ENCODE peak calls at places on chromosomes 16 and 17, in ten cellular contexts. One of them, this sample, is unnamed.
A peak's percentile ranks its signal among the peaks of the same experiment; 100 is the strongest.

GRCh38 chr16:30534368-30535105 is at the start of gene ZNF747:
- DNase-seq in RPMI7951: peak; percentile 70
- DNase-seq in osteoblast: peak; percentile 98
- DNase-seq in SIG-M5: no peak
- DNase-seq in fibroblast of mammary gland: peak; percentile 73
- DNase-seq in EH: peak; percentile 80
- DNase-seq in nucleus accumbens: peak; percentile 90
- DNase-seq in T-cell: peak; percentile 93
- DNase-seq in progenitor cell of endocrine pancreas: peak; percentile 76
- DNase-seq in Kasumi-1: peak; percentile 50
- DNase-seq in this sample: peak; percentile 96

GRCh38 chr16:27595993-27596392 is 46.0 kb downstream of the KATNIP start:
- DNase-seq in RPMI7951: no peak
- DNase-seq in osteoblast: no peak
- DNase-seq in SIG-M5: no peak
- DNase-seq in fibroblast of mammary gland: no peak
- DNase-seq in EH: no peak
- DNase-seq in nucleus accumbens: no peak
- DNase-seq in T-cell: no peak
- DNase-seq in progenitor cell of endocrine pancreas: no peak
- DNase-seq in Kasumi-1: no peak
- DNase-seq in this sample: no peak

GRCh38 chr16:81560979-81561657 is 116.5 kb downstream of the CMIP start:
- DNase-seq in RPMI7951: peak; percentile 19
- DNase-seq in osteoblast: peak; percentile 81
- DNase-seq in SIG-M5: no peak
- DNase-seq in fibroblast of mammary gland: peak; percentile 50
- DNase-seq in EH: peak; percentile 56
- DNase-seq in nucleus accumbens: no peak
- DNase-seq in T-cell: no peak
- DNase-seq in progenitor cell of endocrine pancreas: no peak
- DNase-seq in Kasumi-1: no peak
- DNase-seq in this sample: no peak

GRCh38 chr17:62091804-62092203 is 26.7 kb upstream of the MED13 start:
- DNase-seq in RPMI7951: no peak
- DNase-seq in osteoblast: no peak
- DNase-seq in SIG-M5: no peak
- DNase-seq in fibroblast of mammary gland: no peak
- DNase-seq in EH: no peak
- DNase-seq in nucleus accumbens: no peak
- DNase-seq in T-cell: no peak
- DNase-seq in progenitor cell of endocrine pancreas: no peak
- DNase-seq in Kasumi-1: no peak
- DNase-seq in this sample: no peak

GRCh38 chr16:75263963-75264445 is 12.6 kb upstream of the BCAR1 start:
- DNase-seq in RPMI7951: peak; percentile 61
- DNase-seq in osteoblast: peak; percentile 95
- DNase-seq in SIG-M5: no peak
- DNase-seq in fibroblast of mammary gland: peak; percentile 49
- DNase-seq in EH: peak; percentile 68
- DNase-seq in nucleus accumbens: no peak
- DNase-seq in T-cell: no peak
- DNase-seq in progenitor cell of endocrine pancreas: no peak
- DNase-seq in Kasumi-1: no peak
- DNase-seq in this sample: no peak

GRCh38 chr17:48527742-48528028 is 3.1 kb downstream of the HOXB1 start:
- DNase-seq in RPMI7951: no peak
- DNase-seq in osteoblast: no peak
- DNase-seq in SIG-M5: no peak
- DNase-seq in fibroblast of mammary gland: no peak
- DNase-seq in EH: no peak
- DNase-seq in nucleus accumbens: no peak
- DNase-seq in T-cell: no peak
- DNase-seq in progenitor cell of endocrine pancreas: no peak
- DNase-seq in Kasumi-1: no peak
- DNase-seq in this sample: no peak

GRCh38 chr16:28106467-28106866 is 43.0 kb upstream of the GSG1L start:
- DNase-seq in RPMI7951: no peak
- DNase-seq in osteoblast: peak; percentile 54
- DNase-seq in SIG-M5: no peak
- DNase-seq in fibroblast of mammary gland: no peak
- DNase-seq in EH: no peak
- DNase-seq in nucleus accumbens: no peak
- DNase-seq in T-cell: no peak
- DNase-seq in progenitor cell of endocrine pancreas: no peak
- DNase-seq in Kasumi-1: no peak
- DNase-seq in this sample: no peak

GRCh38 chr17:42163113-42163512 is 8.3 kb upstream of the RAB5C start:
- DNase-seq in RPMI7951: no peak
- DNase-seq in osteoblast: peak; percentile 88
- DNase-seq in SIG-M5: no peak
- DNase-seq in fibroblast of mammary gland: no peak
- DNase-seq in EH: no peak
- DNase-seq in nucleus accumbens: no peak
- DNase-seq in T-cell: no peak
- DNase-seq in progenitor cell of endocrine pancreas: no peak
- DNase-seq in Kasumi-1: no peak
- DNase-seq in this sample: no peak

GRCh38 chr17:18039535-18040286 is 503 bp downstream of the GID4 start:
- DNase-seq in RPMI7951: peak; percentile 20
- DNase-seq in osteoblast: peak; percentile 84
- DNase-seq in SIG-M5: no peak
- DNase-seq in fibroblast of mammary gland: no peak
- DNase-seq in EH: peak; percentile 41
- DNase-seq in nucleus accumbens: no peak
- DNase-seq in T-cell: no peak
- DNase-seq in progenitor cell of endocrine pancreas: peak; percentile 39
- DNase-seq in Kasumi-1: no peak
- DNase-seq in this sample: no peak

GRCh38 chr17:4560837-4561241 is 462 bp upstream of the GGT6 start:
- DNase-seq in RPMI7951: no peak
- DNase-seq in osteoblast: peak; percentile 80
- DNase-seq in SIG-M5: no peak
- DNase-seq in fibroblast of mammary gland: peak; percentile 42
- DNase-seq in EH: no peak
- DNase-seq in nucleus accumbens: no peak
- DNase-seq in T-cell: no peak
- DNase-seq in progenitor cell of endocrine pancreas: no peak
- DNase-seq in Kasumi-1: no peak
- DNase-seq in this sample: no peak

GRCh38 chr16:2022723-2023097 is 3.1 kb downstream of the NPW start:
- DNase-seq in RPMI7951: peak; percentile 73
- DNase-seq in osteoblast: peak; percentile 98
- DNase-seq in SIG-M5: no peak
- DNase-seq in fibroblast of mammary gland: peak; percentile 41
- DNase-seq in EH: peak; percentile 73
- DNase-seq in nucleus accumbens: no peak
- DNase-seq in T-cell: no peak
- DNase-seq in progenitor cell of endocrine pancreas: no peak
- DNase-seq in Kasumi-1: peak; percentile 29
- DNase-seq in this sample: no peak

GRCh38 chr17:17938388-17939107 is 33.7 kb downstream of the TOM1L2 start:
- DNase-seq in RPMI7951: no peak
- DNase-seq in osteoblast: no peak
- DNase-seq in SIG-M5: no peak
- DNase-seq in fibroblast of mammary gland: no peak
- DNase-seq in EH: no peak
- DNase-seq in nucleus accumbens: no peak
- DNase-seq in T-cell: no peak
- DNase-seq in progenitor cell of endocrine pancreas: no peak
- DNase-seq in Kasumi-1: no peak
- DNase-seq in this sample: no peak

GRCh38 chr17:42184717-42185496 is at the start of gene HCRT:
- DNase-seq in RPMI7951: no peak
- DNase-seq in osteoblast: no peak
- DNase-seq in SIG-M5: no peak
- DNase-seq in fibroblast of mammary gland: no peak
- DNase-seq in EH: no peak
- DNase-seq in nucleus accumbens: peak; percentile 23
- DNase-seq in T-cell: no peak
- DNase-seq in progenitor cell of endocrine pancreas: no peak
- DNase-seq in Kasumi-1: no peak
- DNase-seq in this sample: no peak

GRCh38 chr17:63932008-63932561 is at the start of gene CD79B:
- DNase-seq in RPMI7951: no peak
- DNase-seq in osteoblast: peak; percentile 68
- DNase-seq in SIG-M5: no peak
- DNase-seq in fibroblast of mammary gland: no peak
- DNase-seq in EH: no peak
- DNase-seq in nucleus accumbens: no peak
- DNase-seq in T-cell: peak; percentile 41
- DNase-seq in progenitor cell of endocrine pancreas: no peak
- DNase-seq in Kasumi-1: peak; percentile 15
- DNase-seq in this sample: no peak

GRCh38 chr16:29958756-29959155 is 3.1 kb upstream of the TMEM219 start:
- DNase-seq in RPMI7951: no peak
- DNase-seq in osteoblast: no peak
- DNase-seq in SIG-M5: no peak
- DNase-seq in fibroblast of mammary gland: no peak
- DNase-seq in EH: no peak
- DNase-seq in nucleus accumbens: no peak
- DNase-seq in T-cell: no peak
- DNase-seq in progenitor cell of endocrine pancreas: no peak
- DNase-seq in Kasumi-1: no peak
- DNase-seq in this sample: no peak

GRCh38 chr17:63786961-63787711 is 13.2 kb downstream of the DDX42 start:
- DNase-seq in RPMI7951: no peak
- DNase-seq in osteoblast: no peak
- DNase-seq in SIG-M5: no peak
- DNase-seq in fibroblast of mammary gland: no peak
- DNase-seq in EH: no peak
- DNase-seq in nucleus accumbens: no peak
- DNase-seq in T-cell: no peak
- DNase-seq in progenitor cell of endocrine pancreas: no peak
- DNase-seq in Kasumi-1: peak; percentile 22
- DNase-seq in this sample: no peak

GRCh38 chr17:75853410-75853809 is 1.7 kb downstream of the WBP2 start:
- DNase-seq in RPMI7951: peak; percentile 41
- DNase-seq in osteoblast: peak; percentile 94
- DNase-seq in SIG-M5: no peak
- DNase-seq in fibroblast of mammary gland: peak; percentile 63
- DNase-seq in EH: peak; percentile 81
- DNase-seq in nucleus accumbens: no peak
- DNase-seq in T-cell: no peak
- DNase-seq in progenitor cell of endocrine pancreas: no peak
- DNase-seq in Kasumi-1: no peak
- DNase-seq in this sample: no peak

GRCh38 chr17:81712468-81713003 is 452 bp downstream of the SLC25A10 start:
- DNase-seq in RPMI7951: peak; percentile 31
- DNase-seq in osteoblast: peak; percentile 99
- DNase-seq in SIG-M5: no peak
- DNase-seq in fibroblast of mammary gland: no peak
- DNase-seq in EH: peak; percentile 44
- DNase-seq in nucleus accumbens: no peak
- DNase-seq in T-cell: peak; percentile 19
- DNase-seq in progenitor cell of endocrine pancreas: peak; percentile 35
- DNase-seq in Kasumi-1: peak; percentile 36
- DNase-seq in this sample: no peak

GRCh38 chr17:34312080-34312479 is 7.2 kb upstream of the CCL8 start:
- DNase-seq in RPMI7951: peak; percentile 80
- DNase-seq in osteoblast: no peak
- DNase-seq in SIG-M5: no peak
- DNase-seq in fibroblast of mammary gland: peak; percentile 94
- DNase-seq in EH: peak; percentile 85
- DNase-seq in nucleus accumbens: no peak
- DNase-seq in T-cell: no peak
- DNase-seq in progenitor cell of endocrine pancreas: no peak
- DNase-seq in Kasumi-1: no peak
- DNase-seq in this sample: no peak

GRCh38 chr16:57882797-57883196 is 80.5 kb upstream of the KIFC3 start:
- DNase-seq in RPMI7951: no peak
- DNase-seq in osteoblast: peak; percentile 94
- DNase-seq in SIG-M5: no peak
- DNase-seq in fibroblast of mammary gland: peak; percentile 28
- DNase-seq in EH: peak; percentile 65
- DNase-seq in nucleus accumbens: no peak
- DNase-seq in T-cell: no peak
- DNase-seq in progenitor cell of endocrine pancreas: no peak
- DNase-seq in Kasumi-1: no peak
- DNase-seq in this sample: no peak

GRCh38 chr17:79433396-79433795 is 177.5 kb downstream of the RBFOX3 start:
- DNase-seq in RPMI7951: no peak
- DNase-seq in osteoblast: no peak
- DNase-seq in SIG-M5: no peak
- DNase-seq in fibroblast of mammary gland: no peak
- DNase-seq in EH: no peak
- DNase-seq in nucleus accumbens: no peak
- DNase-seq in T-cell: no peak
- DNase-seq in progenitor cell of endocrine pancreas: no peak
- DNase-seq in Kasumi-1: no peak
- DNase-seq in this sample: no peak

This sample was measured in midbrain.